ENCODE peak calls at places on chromosomes 5 and 9, in five cellular contexts. I, D, H, S and C are unnamed samples. For H3K27me3, the result is how much of the 10 kb centered on the place peaks cover.

GRCh38 chr5:121572061-121572460 is 279.6 kb upstream of the FTMT start:
- DNase-seq in I (no peak), H (no peak), S (no peak), D (no peak), C (no peak)

GRCh38 chr9:93860694-93861658 is 94.2 kb downstream of the BARX1 start:
- DNase-seq in H (no peak), S (no peak), I (no peak), D (no peak), C (no peak)

GRCh38 chr9:69351227-69351626 is 26.2 kb downstream of the ENTREP1 start:
- DNase-seq in D (no peak), H (no peak), S (no peak), I (no peak), C (no peak)

GRCh38 chr9:126342621-126343031 is 16.0 kb downstream of the MVB12B start:
- DNase-seq in H (no peak), I (no peak), S (no peak), D (peak), C (no peak)

GRCh38 chr9:69253057-69253456 is 72.0 kb upstream of the ENTREP1 start:
- DNase-seq in I (no peak), H (peak), D (no peak), S (no peak), C (no peak)

GRCh38 chr5:154409230-154409840 is 36.5 kb upstream of the SAP30L start:
- DNase-seq in I (no peak), D (peak), S (no peak), H (no peak), C (no peak)

GRCh38 chr9:2802494-2802921 is 41.4 kb downstream of the PUM3 start:
- DNase-seq in S (no peak), H (no peak), I (no peak), D (no peak), C (no peak)

GRCh38 chr5:180333661-180334060 is 19.5 kb downstream of the GFPT2 start:
- DNase-seq in D (no peak), I (no peak), H (no peak), S (no peak), C (no peak)

GRCh38 chr9:21679432-21679831 is 123.0 kb upstream of the MTAP start:
- DNase-seq in I (no peak), D (no peak), H (no peak), S (no peak), C (no peak)

GRCh38 chr5:178322736-178323540 is 90.3 kb upstream of the PHYKPL start:
- DNase-seq in I (no peak), H (no peak), D (no peak), S (no peak), C (no peak)

GRCh38 chr5:60232051-60232794 is 338.7 kb upstream of the PDE4D start:
- DNase-seq in S (no peak), I (no peak), H (no peak), D (no peak), C (no peak)

GRCh38 chr5:124553911-124554310 is 192.5 kb downstream of the ZNF608 start:
- DNase-seq in D (no peak), S (no peak), I (no peak), H (no peak), C (no peak)

GRCh38 chr5:145739824-145740223 is 95.3 kb downstream of the PRELID2 start:
- DNase-seq in S (no peak), D (no peak), H (no peak), I (no peak), C (no peak)

GRCh38 chr9:88745281-88746001 is 210.5 kb downstream of the NXNL2 start:
- DNase-seq in H (no peak), D (no peak), I (no peak), S (no peak), C (no peak)

GRCh38 chr9:112970939-112971338 is 41.1 kb downstream of the ZNF883 start:
- DNase-seq in D (no peak), S (no peak), I (no peak), H (no peak), C (no peak)

GRCh38 chr5:143398053-143398355 is 5.5 kb downstream of the NR3C1 start:
- DNase-seq in H (no peak), D (no peak), S (no peak), I (no peak), C (no peak)

GRCh38 chr9:136482046-136482792 is 621 bp downstream of the SEC16A start:
- DNase-seq in S (peak), I (peak), D (peak), H (no peak), C (no peak)

GRCh38 chr5:91016954-91017690 is 366.0 kb downstream of the ARRDC3 start:
- DNase-seq in S (no peak), H (no peak), D (peak), I (no peak), C (no peak)

GRCh38 chr5:23877847-23878246 is 370.4 kb downstream of the PRDM9 start:
- DNase-seq in D (no peak), S (no peak), I (no peak), H (no peak), C (no peak)

GRCh38 chr5:58255970-58256369 is 203.9 kb downstream of the PLK2 start:
- DNase-seq in H (no peak), S (no peak), D (no peak), I (no peak), C (no peak)

GRCh38 chr5:34897646-34898045 is 17.7 kb downstream of the RAD1 start:
- DNase-seq in I (no peak), D (no peak), S (no peak), H (no peak), C (no peak)

DNA sequence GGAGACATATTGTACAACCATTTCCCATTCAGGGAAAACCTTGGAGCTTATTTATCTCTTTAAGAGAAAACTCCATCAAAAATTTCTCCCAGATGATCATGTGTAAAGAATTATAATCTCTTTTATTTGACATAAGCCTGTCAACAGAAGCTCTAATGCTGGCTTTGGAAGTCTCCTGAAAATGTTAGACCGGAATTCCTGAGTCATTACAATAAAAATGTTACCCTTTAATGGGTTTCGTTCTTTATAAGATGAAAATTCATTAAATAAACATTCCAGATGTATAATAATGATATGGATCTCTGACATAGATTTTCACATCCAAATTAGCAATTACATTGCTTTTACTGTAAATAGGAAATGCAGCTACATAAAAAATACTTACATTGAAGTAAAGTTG is 1036.4 kb downstream of the EFNA5 start:
- DNase-seq in S (no peak), I (no peak), H (no peak), D (no peak), C (no peak)
- H3K27me3 ChIP-seq in S (under half), I (under half), H (under half), D (under half), C (under half)

GRCh38 chr9:110173322-110173642 is 34.7 kb downstream of the C9orf152 start:
- DNase-seq in D (no peak), S (no peak), I (no peak), H (no peak), C (no peak)
- H3K27me3 ChIP-seq in D (under half), S (under half), I (under half), H (under half), C (under half)

DNA sequence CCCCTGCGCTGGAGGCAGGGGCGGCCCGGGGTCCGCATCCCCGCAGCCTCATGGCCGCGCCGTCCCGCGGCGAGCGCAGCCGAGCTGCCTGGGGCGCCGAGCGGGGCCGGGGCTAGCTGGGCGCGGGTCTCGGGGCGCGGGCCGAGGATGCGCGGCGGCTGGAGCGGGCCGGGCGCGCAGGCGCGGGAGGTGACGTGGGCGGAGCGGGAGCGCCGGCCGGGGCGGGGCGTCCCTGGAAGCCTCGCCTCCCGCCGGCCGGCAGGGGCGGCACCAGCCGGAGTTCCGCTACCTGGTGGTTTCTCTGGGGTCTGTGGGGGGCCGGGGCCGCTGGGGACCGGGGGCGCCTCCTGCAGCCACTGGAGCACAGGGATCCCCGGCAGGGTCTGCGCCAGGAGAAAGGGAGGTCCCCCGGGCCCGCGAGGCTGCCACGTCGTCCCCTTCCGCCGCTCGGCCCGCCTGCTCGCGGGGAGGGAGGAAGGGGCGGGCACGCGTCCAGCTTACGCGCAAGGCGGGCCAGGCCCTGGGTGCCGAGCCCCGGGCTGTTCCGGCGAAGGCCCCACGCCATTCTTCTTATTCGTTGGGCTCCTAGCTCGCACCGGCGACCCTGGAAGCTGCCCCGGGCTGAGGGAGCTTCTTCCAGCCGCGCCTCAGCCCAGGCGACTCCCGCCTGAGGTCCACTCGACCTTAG is at the start of gene LPCAT1:
- DNase-seq in H (peak), S (peak), I (peak), D (peak), C (peak)
- H3K27me3 ChIP-seq in H (under half), S (under half), I (under half), D (under half), C (under half)

DNA sequence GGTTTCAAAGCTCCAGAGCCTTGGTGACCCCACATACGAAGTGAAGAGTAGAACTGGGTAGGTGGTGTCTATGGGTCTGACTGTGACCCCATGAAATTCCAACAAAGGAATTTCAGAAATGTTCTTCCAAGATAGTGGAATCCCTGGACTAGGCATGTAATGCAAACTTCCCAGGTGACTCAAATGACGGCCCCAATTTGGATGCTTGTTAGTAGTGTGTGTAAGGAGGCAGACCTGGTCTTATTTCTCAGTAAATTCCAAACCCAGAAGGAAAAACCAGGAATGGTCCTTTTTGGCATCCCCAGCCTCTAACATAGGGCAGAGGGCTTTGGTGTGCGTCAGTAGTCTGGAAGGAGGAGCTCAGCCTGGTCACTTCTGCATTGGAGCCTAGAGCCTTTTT is 43.6 kb upstream of the ABCA1 start:
- DNase-seq in I (no peak), D (no peak), H (no peak), S (no peak), C (no peak)
- H3K27me3 ChIP-seq in I (under half), D (under half), H (under half), S (under half), C (under half)

GRCh38 chr9:132722564-132723065 is 52.4 kb downstream of the GTF3C4 start:
- DNase-seq in D (no peak), H (no peak), I (no peak), S (no peak), C (no peak)
- H3K27me3 ChIP-seq in D (under half), H (under half), I (under half), S (half or more), C (under half)

DNA sequence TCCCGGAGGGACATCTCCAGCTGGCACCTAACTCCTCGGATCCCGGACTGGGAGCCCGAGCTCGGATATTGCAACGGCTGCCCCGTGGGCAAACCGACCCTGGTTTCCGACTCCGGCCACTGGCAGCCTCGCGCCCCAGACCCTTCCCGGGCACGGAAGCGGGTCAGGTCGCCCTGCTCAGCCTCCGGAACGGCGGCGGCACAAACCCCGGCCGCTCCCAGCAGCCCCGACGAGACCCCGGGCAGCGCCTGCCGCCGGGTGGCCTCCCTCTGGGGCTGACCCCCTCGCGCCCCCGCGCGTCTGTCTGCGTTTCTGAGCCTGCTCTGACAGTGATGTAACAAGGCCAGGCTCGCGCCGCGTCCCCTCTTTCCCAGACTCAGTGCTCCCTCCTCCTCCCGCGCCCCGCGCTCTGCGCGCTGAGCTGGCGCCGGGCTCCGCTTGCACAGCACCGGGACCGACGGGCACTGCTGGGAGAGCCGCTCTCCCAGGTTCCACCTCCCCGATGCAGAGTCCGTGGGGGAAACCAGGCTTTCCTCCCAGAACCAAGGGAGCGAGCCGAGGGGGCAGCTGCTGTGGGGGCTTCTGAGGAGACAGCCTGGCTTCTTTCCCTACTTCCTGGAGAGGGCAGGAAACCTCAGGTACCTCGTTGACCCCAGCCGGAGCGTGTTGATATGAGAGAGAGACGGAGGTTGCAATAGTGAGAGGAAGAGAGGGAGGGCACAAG is at the start of gene TMEM215:
- DNase-seq in H (no peak), I (peak), S (no peak), D (no peak), C (no peak)
- H3K27me3 ChIP-seq in H (under half), I (half or more), S (under half), D (under half), C (half or more)